ENCODE peak calls at places on chromosomes 6 and 20, in six cellular contexts. Z is aorta, Q is brain microvascular endothelial cell, Y is NCI-H1092 treated with DMSO at 0.1 percent for 48 hours, T is AG20443, G is D341Med. U is an unnamed sample.
A peak's percentile ranks its signal among the peaks of the same experiment; 100 is the strongest.

GRCh38 chr6:128152551-128152950 is 251.7 kb upstream of the THEMIS start:
- DNase-seq in Z (no peak), Q (no peak), Y (no peak), T (no peak), G (no peak), U (no peak)

GRCh38 chr20:10125757-10126156 is 91.0 kb downstream of the ANKEF1 start:
- DNase-seq in Z (no peak), Q (no peak), Y (no peak), T (no peak), G (no peak), U (no peak)

GRCh38 chr6:13194852-13195251 is 133.5 kb downstream of the TBC1D7 start:
- DNase-seq in Z (peak; percentile 61), Q (peak; percentile 58), Y (no peak), T (peak; percentile 87), G (peak; percentile 64), U (peak; percentile 38)

GRCh38 chr6:157592566-157592965 is 211.6 kb downstream of the ZDHHC14 start:
- DNase-seq in Z (no peak), Q (no peak), Y (no peak), T (no peak), G (no peak), U (no peak)

GRCh38 chr6:16544006-16544405 is 217.3 kb downstream of the ATXN1 start:
- DNase-seq in Z (peak; percentile 52), Q (peak; percentile 89), Y (no peak), T (peak; percentile 79), G (no peak), U (no peak)

GRCh38 chr20:19478320-19478719 is 265.9 kb downstream of the SLC24A3 start:
- DNase-seq in Z (no peak), Q (no peak), Y (no peak), T (no peak), G (no peak), U (no peak)

GRCh38 chr6:121590438-121590837 is 155.0 kb downstream of the GJA1 start:
- DNase-seq in Z (no peak), Q (no peak), Y (no peak), T (peak; percentile 10), G (no peak), U (no peak)

GRCh38 chr6:83463886-83464285 is 33.0 kb upstream of the ME1 start:
- DNase-seq in Z (no peak), Q (no peak), Y (no peak), T (peak; percentile 14), G (no peak), U (no peak)

GRCh38 chr20:8639112-8639778 is 429.6 kb upstream of the PLCB4 start:
- DNase-seq in Z (no peak), Q (no peak), Y (no peak), T (no peak), G (no peak), U (no peak)

GRCh38 chr6:119459207-119459974 is 109.8 kb upstream of the MAN1A1 start:
- DNase-seq in Z (no peak), Q (no peak), Y (no peak), T (no peak), G (no peak), U (no peak)